ENCODE peak calls at places on chromosomes 16 and 17, in nine cellular contexts. F, A, N, K, O, I, V, L and E are unnamed samples.

GRCh38 chr17:8838551-8839095 is 28.9 kb downstream of the PIK3R6 start:
- DNase-seq in F (no peak), A (no peak), N (no peak), K (no peak), O (no peak), I (no peak), V (no peak), L (no peak), E (no peak)

GRCh38 chr16:74605746-74606520 is 981 bp downstream of the GLG1 start:
- DNase-seq in F (no peak), A (no peak), N (no peak), K (peak; percentile 20), O (no peak), I (no peak), V (no peak), L (no peak), E (no peak)

GRCh38 chr16:73214825-73215481 is 167.0 kb upstream of the ZFHX3 start:
- DNase-seq in F (no peak), A (peak; percentile 93), N (no peak), K (no peak), O (no peak), I (no peak), V (no peak), L (no peak), E (no peak)

GRCh38 chr17:37234106-37234505 is 141.7 kb upstream of the C17orf78 start:
- DNase-seq in F (no peak), A (peak; percentile 4), N (no peak), K (no peak), O (no peak), I (no peak), V (no peak), L (no peak), E (no peak)

GRCh38 chr17:69485901-69486643 is 71.6 kb downstream of the MAP2K6 start:
- DNase-seq in F (no peak), A (peak; percentile 59), N (no peak), K (no peak), O (no peak), I (no peak), V (no peak), L (no peak), E (no peak)

GRCh38 chr16:65621640-65622039 is 499.8 kb upstream of the CDH11 start:
- DNase-seq in F (no peak), A (no peak), N (no peak), K (no peak), O (peak; percentile 29), I (no peak), V (no peak), L (no peak), E (no peak)

GRCh38 chr17:61414936-61415251 is 15.3 kb downstream of the TBX2 start:
- DNase-seq in F (no peak), A (no peak), N (no peak), K (no peak), O (no peak), I (no peak), V (no peak), L (no peak), E (no peak)

GRCh38 chr16:88854306-88855111 is 2.2 kb downstream of the GALNS start:
- DNase-seq in F (no peak), A (no peak), N (no peak), K (peak; percentile 25), O (no peak), I (no peak), V (no peak), L (no peak), E (peak; percentile 32)

GRCh38 chr17:38510424-38511125 is 82.3 kb downstream of the ARHGAP23 start:
- DNase-seq in F (no peak), A (no peak), N (peak; percentile 61), K (no peak), O (peak; percentile 58), I (no peak), V (no peak), L (peak; percentile 56), E (no peak)
- H3K27ac ChIP-seq in F (no peak overlapping the region), A (no peak overlapping the region), N (no peak overlapping the region), K (no peak overlapping the region), O (no peak overlapping the region), I (no peak overlapping the region), V (no peak overlapping the region), L (no peak overlapping the region), E (no peak overlapping the region)

GRCh38 chr17:12688382-12688781 is 22.7 kb downstream of the MYOCD start:
- DNase-seq in F (no peak), A (no peak), N (no peak), K (no peak), O (no peak), I (no peak), V (no peak), L (no peak), E (no peak)
- H3K27ac ChIP-seq in F (no peak overlapping the region), A (no peak overlapping the region), N (no peak overlapping the region), K (no peak overlapping the region), O (no peak overlapping the region), I (no peak overlapping the region), V (no peak overlapping the region), L (no peak overlapping the region), E (no peak overlapping the region)

GRCh38 chr17:45430006-45430737 is 2.5 kb downstream of the ARHGAP27 start:
- DNase-seq in F (no peak), A (no peak), N (no peak), K (no peak), O (no peak), I (no peak), V (no peak), L (no peak), E (no peak)

GRCh38 chr17:45428050-45428953 is 4.4 kb downstream of the ARHGAP27 start:
- DNase-seq in F (peak; percentile 78), A (peak; percentile 42), N (no peak), K (peak; percentile 83), O (peak; percentile 75), I (peak; percentile 75), V (peak; percentile 48), L (peak; percentile 83), E (peak; percentile 79)

GRCh38 chr17:45430738-45431530 is 1.7 kb downstream of the ARHGAP27 start:
- DNase-seq in F (no peak), A (no peak), N (no peak), K (no peak), O (no peak), I (peak; percentile 76), V (no peak), L (peak; percentile 70), E (no peak)

GRCh38 chr17:45428954-45429337 is 3.7 kb downstream of the ARHGAP27 start:
- DNase-seq in F (no peak), A (no peak), N (no peak), K (no peak), O (no peak), I (no peak), V (no peak), L (no peak), E (no peak)

DNA sequence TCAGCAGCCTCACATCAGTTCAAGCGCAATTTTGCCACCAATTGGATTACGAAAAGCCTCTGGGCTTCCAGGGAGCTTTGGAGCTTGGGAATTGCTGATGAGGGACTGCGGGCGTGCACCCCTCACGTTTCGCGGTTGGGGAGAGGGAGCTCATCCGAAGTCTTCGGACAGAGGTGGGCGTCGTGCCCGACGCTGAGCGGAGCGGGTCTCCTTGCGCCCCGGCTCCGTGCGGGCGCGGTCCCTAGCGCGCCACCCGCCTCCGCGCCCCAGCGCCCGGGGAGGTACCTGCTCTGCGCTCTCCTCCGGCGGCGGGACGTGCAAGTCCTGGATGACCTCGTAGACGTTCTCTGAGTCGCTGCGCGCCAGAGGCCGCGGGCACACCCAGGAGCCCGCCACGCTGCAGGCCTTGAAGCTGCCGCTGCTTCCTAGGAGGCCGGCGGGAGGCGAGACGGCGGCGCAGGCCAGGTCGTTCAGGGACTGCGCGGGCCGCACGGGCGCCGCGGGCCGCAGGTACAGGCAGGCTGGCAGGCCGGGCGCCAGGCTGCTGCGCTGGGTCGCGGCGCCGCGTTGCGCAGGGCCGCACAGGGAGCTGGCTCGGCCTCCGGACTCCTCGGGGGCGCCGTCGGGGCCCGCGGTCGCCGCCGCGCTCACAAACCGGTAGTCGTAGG is 3.2 kb downstream of the ARHGAP27 start:
- DNase-seq in F (no peak), A (no peak), N (no peak), K (no peak), O (peak; percentile 27), I (no peak), V (no peak), L (peak; percentile 44), E (no peak)
- H3K27ac ChIP-seq in F (no peak overlapping the region), A (no peak overlapping the region), N (no peak overlapping the region), K (no peak overlapping the region), O (no peak overlapping the region), I (peak overlapping the region; percentile 63), V (no peak overlapping the region), L (no peak overlapping the region), E (no peak overlapping the region)

GRCh38 chr17:49022391-49022941 is 25.3 kb downstream of the IGF2BP1 start:
- DNase-seq in F (peak; percentile 8), A (peak; percentile 49), N (peak; percentile 83), K (no peak), O (no peak), I (no peak), V (no peak), L (no peak), E (no peak)
- H3K27ac ChIP-seq in F (no peak overlapping the region), A (peak overlapping the region; percentile 82), N (peak overlapping the region; percentile 93), K (no peak overlapping the region), O (no peak overlapping the region), I (no peak overlapping the region), V (no peak overlapping the region), L (no peak overlapping the region), E (no peak overlapping the region)

GRCh38 chr17:30790279-30790678 is 34.2 kb downstream of the CRLF3 start:
- DNase-seq in F (no peak), A (no peak), N (no peak), K (no peak), O (no peak), I (peak; percentile 21), V (no peak), L (no peak), E (peak; percentile 58)
- H3K27ac ChIP-seq in F (no peak overlapping the region), A (no peak overlapping the region), N (no peak overlapping the region), K (no peak overlapping the region), O (no peak overlapping the region), I (peak overlapping the region; percentile 41), V (no peak overlapping the region), L (no peak overlapping the region), E (peak overlapping the region; percentile 68)